ENCODE peak calls at places on chromosome 3, in nine cellular contexts. J, F, M, S, W, X, B, T and U are unnamed samples.

GRCh38 chr3:183038764-183039163 is 58.4 kb upstream of the DCUN1D1 start:
- DNase-seq in W (no peak), B (no peak), S (no peak), J (no peak), M (no peak), T (no peak), X (no peak), F (no peak), U (no peak)

GRCh38 chr3:39631136-39631535 is 163.7 kb downstream of the MOBP start:
- DNase-seq in J (no peak), F (no peak), B (no peak), M (no peak), S (no peak), T (no peak), W (no peak), X (no peak), U (no peak)

GRCh38 chr3:48621461-48621869 is at the start of gene TMEM89:
- DNase-seq in W (no peak), M (no peak), J (no peak), S (no peak), B (no peak), F (no peak), T (no peak), X (no peak), U (no peak)

GRCh38 chr3:176920806-176921205 is 276.5 kb downstream of the TBL1XR1 start:
- DNase-seq in X (no peak), W (peak; percentile 13), F (no peak), B (peak; percentile 81), M (no peak), J (no peak), T (no peak), S (peak; percentile 89), U (peak; percentile 90)

GRCh38 chr3:13116426-13116825 is 43.2 kb upstream of the IQSEC1 start:
- DNase-seq in M (no peak), X (no peak), T (no peak), W (no peak), B (no peak), J (no peak), F (no peak), S (no peak), U (no peak)

GRCh38 chr3:159029306-159030026 is 227.6 kb downstream of the MFSD1 start:
- DNase-seq in W (no peak), M (no peak), F (no peak), J (no peak), X (no peak), S (no peak), T (peak; percentile 19), B (no peak), U (no peak)

GRCh38 chr3:194089357-194090177 is 46.4 kb upstream of the HES1 start:
- DNase-seq in M (peak; percentile 90), B (no peak), F (peak; percentile 79), W (peak; percentile 97), S (no peak), T (peak; percentile 69), J (peak; percentile 60), X (no peak), U (no peak)

GRCh38 chr3:3127432-3128010 is 781 bp downstream of the TRNT1 start:
- DNase-seq in F (no peak), J (no peak), W (peak; percentile 11), T (peak; percentile 17), B (no peak), S (no peak), X (no peak), M (peak; percentile 48), U (no peak)

GRCh38 chr3:112143251-112143650 is 10.2 kb upstream of the GCSAM start:
- DNase-seq in B (no peak), F (no peak), W (no peak), T (no peak), J (no peak), S (no peak), X (no peak), M (no peak), U (no peak)

GRCh38 chr3:14431928-14432834 is 29.8 kb downstream of the SLC6A6 start:
- DNase-seq in B (no peak), T (peak; percentile 87), M (peak; percentile 91), X (peak; percentile 94), J (peak; percentile 93), F (peak; percentile 92), S (no peak), W (peak; percentile 85), U (peak; percentile 95)

GRCh38 chr3:50015918-50016317 is 72.8 kb upstream of the RBM5 start:
- DNase-seq in S (no peak), F (no peak), T (no peak), X (no peak), M (no peak), W (peak; percentile 48), B (no peak), J (no peak), U (no peak)

GRCh38 chr3:112486811-112487505 is 12.3 kb downstream of the BTLA start:
- DNase-seq in J (no peak), S (no peak), B (no peak), X (no peak), T (no peak), M (no peak), W (no peak), F (no peak), U (no peak)